ENCODE peak calls at places on chromosomes 1 and 21, in four cellular contexts. One of them, this sample, is unnamed.

GRCh38 chr1:237105826-237106225 is 63.8 kb downstream of the RYR2 start:
- DNase-seq in K562: no peak
- DNase-seq in SK-N-SH: no peak
- DNase-seq in HepG2: no peak
- DNase-seq in this sample: no peak

GRCh38 chr1:8428441-8428840 is 110.5 kb downstream of the SLC45A1 start:
- DNase-seq in K562: no peak
- DNase-seq in SK-N-SH: no peak
- DNase-seq in HepG2: no peak
- DNase-seq in this sample: no peak

GRCh38 chr1:42730988-42731387 is 9.0 kb downstream of the CLDN19 start:
- DNase-seq in K562: peak; percentile 51
- DNase-seq in SK-N-SH: peak; percentile 32
- DNase-seq in HepG2: no peak
- DNase-seq in this sample: peak; percentile 64

GRCh38 chr21:39048064-39048463 is 135.2 kb downstream of the PSMG1 start:
- DNase-seq in K562: no peak
- DNase-seq in SK-N-SH: peak; percentile 43
- DNase-seq in HepG2: peak; percentile 62
- DNase-seq in this sample: no peak

GRCh38 chr1:225848044-225848955 is 33.9 kb downstream of the TMEM63A start:
- DNase-seq in K562: peak; percentile 60
- DNase-seq in SK-N-SH: no peak
- DNase-seq in HepG2: no peak
- DNase-seq in this sample: no peak

GRCh38 chr1:98210064-98210463 is 289.2 kb upstream of the DPYD start:
- DNase-seq in K562: no peak
- DNase-seq in SK-N-SH: no peak
- DNase-seq in HepG2: peak; percentile 13
- DNase-seq in this sample: no peak

GRCh38 chr1:203304919-203305808 is at the start of gene BTG2:
- DNase-seq in K562: peak; percentile 99
- DNase-seq in SK-N-SH: peak; percentile 99
- DNase-seq in HepG2: peak; percentile 66
- DNase-seq in this sample: peak; percentile 66

GRCh38 chr1:112852934-112853333 is 103.1 kb downstream of the SLC16A1 start:
- DNase-seq in K562: no peak
- DNase-seq in SK-N-SH: no peak
- DNase-seq in HepG2: no peak
- DNase-seq in this sample: no peak

GRCh38 chr21:28454978-28455600 is 537.6 kb downstream of the LTN1 start:
- DNase-seq in K562: no peak
- DNase-seq in SK-N-SH: no peak
- DNase-seq in HepG2: no peak
- DNase-seq in this sample: no peak

GRCh38 chr1:233844697-233845096 is 59.8 kb upstream of the SLC35F3 start:
- DNase-seq in K562: no peak
- DNase-seq in SK-N-SH: no peak
- DNase-seq in HepG2: no peak
- DNase-seq in this sample: no peak

GRCh38 chr21:46118871-46119564 is 21.1 kb downstream of the COL6A2 start:
- DNase-seq in K562: no peak
- DNase-seq in SK-N-SH: peak; percentile 26
- DNase-seq in HepG2: no peak
- DNase-seq in this sample: no peak

GRCh38 chr21:25878334-25878733 is 143.6 kb downstream of the GABPA start:
- DNase-seq in K562: no peak
- DNase-seq in SK-N-SH: no peak
- DNase-seq in HepG2: no peak
- DNase-seq in this sample: no peak

GRCh38 chr1:162835157-162835899 is 25.6 kb downstream of the CCDC190 start:
- DNase-seq in K562: no peak
- DNase-seq in SK-N-SH: no peak
- DNase-seq in HepG2: no peak
- DNase-seq in this sample: no peak

GRCh38 chr1:98824724-98825123 is 163.2 kb downstream of the SNX7 start:
- DNase-seq in K562: no peak
- DNase-seq in SK-N-SH: no peak
- DNase-seq in HepG2: no peak
- DNase-seq in this sample: no peak

GRCh38 chr1:31111290-31111951 is 45.9 kb upstream of the PUM1 start:
- DNase-seq in K562: no peak
- DNase-seq in SK-N-SH: no peak
- DNase-seq in HepG2: no peak
- DNase-seq in this sample: no peak

GRCh38 chr1:203342192-203342940 is 8.6 kb downstream of the FMOD start:
- DNase-seq in K562: peak; percentile 87
- DNase-seq in SK-N-SH: peak; percentile 82
- DNase-seq in HepG2: peak; percentile 46
- DNase-seq in this sample: peak; percentile 31

GRCh38 chr1:171743014-171743870 is 1.4 kb upstream of the VAMP4 start:
- DNase-seq in K562: no peak
- DNase-seq in SK-N-SH: no peak
- DNase-seq in HepG2: no peak
- DNase-seq in this sample: no peak

GRCh38 chr21:39533545-39534226 is 79.1 kb upstream of the B3GALT5 start:
- DNase-seq in K562: no peak
- DNase-seq in SK-N-SH: no peak
- DNase-seq in HepG2: no peak
- DNase-seq in this sample: no peak

GRCh38 chr1:220880726-220881506 is 1.7 kb downstream of the HLX start:
- DNase-seq in K562: no peak
- DNase-seq in SK-N-SH: peak; percentile 22
- DNase-seq in HepG2: no peak
- DNase-seq in this sample: no peak

GRCh38 chr1:79220509-79220908 is 214.0 kb upstream of the ADGRL4 start:
- DNase-seq in K562: no peak
- DNase-seq in SK-N-SH: no peak
- DNase-seq in HepG2: no peak
- DNase-seq in this sample: no peak

DNA sequence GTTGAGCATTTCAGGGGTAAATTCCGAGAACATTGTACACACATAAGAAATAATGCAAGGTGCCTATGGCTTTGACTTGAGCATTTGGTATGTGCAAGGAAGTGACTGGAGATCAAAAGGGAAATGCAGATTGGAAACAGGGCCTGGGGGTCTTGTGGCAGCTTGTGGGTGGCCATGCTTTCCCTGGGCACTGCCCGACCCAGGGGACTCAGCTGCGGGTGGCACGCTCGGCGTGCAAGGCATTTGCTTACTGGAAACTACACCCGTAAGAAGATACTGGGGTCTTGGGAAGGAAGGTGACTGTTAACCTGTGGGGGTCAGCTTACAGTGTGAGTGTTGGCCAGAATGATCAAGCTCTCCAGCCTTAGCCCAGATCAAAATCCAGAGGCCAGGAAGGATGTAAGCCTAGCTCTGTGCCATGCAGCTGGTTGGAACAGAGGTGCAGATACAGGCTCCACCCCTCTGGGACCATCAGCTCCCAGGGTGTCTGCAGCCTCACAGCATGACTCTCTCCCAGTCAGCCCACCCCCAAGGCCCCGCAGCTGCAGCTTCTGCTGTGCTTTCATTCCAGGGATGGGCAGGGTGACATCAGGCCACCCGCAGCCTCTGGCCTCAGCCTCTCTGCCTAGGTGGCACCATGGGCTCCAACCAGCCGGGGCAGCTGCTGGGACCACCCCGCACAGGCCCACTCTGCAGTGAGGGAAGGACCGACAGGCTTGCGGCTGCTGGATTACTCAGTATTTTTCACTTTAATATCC is 55.1 kb downstream of the KIF26B start:
- DNase-seq in K562: no peak
- DNase-seq in SK-N-SH: peak; percentile 80
- DNase-seq in HepG2: no peak
- DNase-seq in this sample: no peak
- TF ChIP-seq ELF1 in K562: no peak
- TF ChIP-seq ELF1 in SK-N-SH: no peak
- TF ChIP-seq ELF1 in HepG2: no peak
- TF ChIP-seq ELF1 in this sample: no peak

GRCh38 chr1:28371011-28371378 is 1.5 kb downstream of the PHACTR4 start:
- DNase-seq in K562: no peak
- DNase-seq in SK-N-SH: no peak
- DNase-seq in HepG2: no peak
- DNase-seq in this sample: no peak
- H3K79me2 ChIP-seq in K562: peaks cover 61% of the 10 kb centered on the region
- H3K79me2 ChIP-seq in SK-N-SH: peaks cover 60% of the 10 kb centered on the region
- H3K79me2 ChIP-seq in HepG2: peaks cover 54% of the 10 kb centered on the region
- H3K79me2 ChIP-seq in this sample: peaks cover 57% of the 10 kb centered on the region

GRCh38 chr21:34020005-34020847 is 53.2 kb upstream of the MRPS6 start:
- DNase-seq in K562: no peak
- DNase-seq in SK-N-SH: no peak
- DNase-seq in HepG2: peak; percentile 19
- DNase-seq in this sample: no peak
- TF ChIP-seq ELF1 in K562: no peak
- TF ChIP-seq ELF1 in SK-N-SH: no peak
- TF ChIP-seq ELF1 in HepG2: no peak
- TF ChIP-seq ELF1 in this sample: no peak

DNA sequence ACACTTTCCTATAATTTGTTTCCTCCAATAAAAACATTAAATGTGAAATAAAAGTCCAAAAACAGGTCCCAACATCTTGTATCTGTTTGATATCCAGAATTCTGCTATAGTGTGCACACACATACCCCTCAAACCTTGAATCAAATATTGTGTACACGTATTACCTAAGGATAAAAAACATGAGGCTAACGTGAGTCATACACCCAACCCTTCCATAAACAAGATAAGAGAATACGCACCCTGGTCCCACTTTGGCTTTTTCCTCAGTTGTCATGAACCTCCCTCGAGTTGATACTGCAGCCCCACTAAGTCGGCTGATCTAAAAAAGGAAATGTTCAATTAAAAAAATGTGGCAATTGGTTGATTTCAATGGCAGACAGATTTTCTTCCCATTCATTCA is 5.2 kb downstream of the KHDC4 start:
- DNase-seq in K562: peak; percentile 33
- DNase-seq in SK-N-SH: no peak
- DNase-seq in HepG2: no peak
- DNase-seq in this sample: no peak
- H3K79me2 ChIP-seq in K562: peaks cover 69% of the 10 kb centered on the region
- H3K79me2 ChIP-seq in SK-N-SH: peaks cover 96% of the 10 kb centered on the region
- H3K79me2 ChIP-seq in HepG2: peaks cover 53% of the 10 kb centered on the region
- H3K79me2 ChIP-seq in this sample: peaks cover 97% of the 10 kb centered on the region

GRCh38 chr1:209621741-209622655 is 30.2 kb downstream of the LAMB3 start:
- DNase-seq in K562: no peak
- DNase-seq in SK-N-SH: no peak
- DNase-seq in HepG2: peak; percentile 20
- DNase-seq in this sample: no peak

GRCh38 chr1:209620484-209620879 is 31.7 kb downstream of the LAMB3 start:
- DNase-seq in K562: no peak
- DNase-seq in SK-N-SH: no peak
- DNase-seq in HepG2: no peak
- DNase-seq in this sample: no peak

GRCh38 chr1:209619696-209620483 is 32.3 kb downstream of the LAMB3 start:
- DNase-seq in K562: no peak
- DNase-seq in SK-N-SH: no peak
- DNase-seq in HepG2: no peak
- DNase-seq in this sample: no peak

GRCh38 chr1:209622841-209623829 is 29.1 kb downstream of the LAMB3 start:
- DNase-seq in K562: no peak
- DNase-seq in SK-N-SH: peak; percentile 54
- DNase-seq in HepG2: no peak
- DNase-seq in this sample: no peak

DNA sequence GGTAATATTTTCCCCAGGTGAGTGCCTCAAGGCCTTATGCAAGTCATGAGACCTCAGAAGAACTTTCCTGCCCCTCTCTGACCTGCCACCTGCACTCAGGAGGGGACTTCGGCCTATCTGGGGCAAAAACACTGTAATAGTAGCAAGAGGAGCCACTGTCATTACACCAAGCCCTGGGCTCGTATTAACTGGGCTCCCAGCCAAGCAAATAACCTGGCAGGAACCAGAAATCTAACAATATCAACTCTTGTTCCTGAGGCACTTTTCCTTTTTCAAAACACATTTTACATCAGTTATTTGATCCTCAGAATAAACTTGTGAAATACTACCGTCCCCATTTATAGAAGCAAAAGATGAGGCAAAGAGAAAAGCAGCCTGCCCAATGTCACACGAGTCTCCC is 30.9 kb downstream of the LAMB3 start:
- DNase-seq in K562: no peak
- DNase-seq in SK-N-SH: peak; percentile 47
- DNase-seq in HepG2: no peak
- DNase-seq in this sample: no peak
- TF ChIP-seq ELF1 in K562: no peak
- TF ChIP-seq ELF1 in SK-N-SH: no peak
- TF ChIP-seq ELF1 in HepG2: no peak
- TF ChIP-seq ELF1 in this sample: no peak

GRCh38 chr1:56557746-56558145 is 21.6 kb downstream of the PLPP3 start:
- DNase-seq in K562: no peak
- DNase-seq in SK-N-SH: no peak
- DNase-seq in HepG2: no peak
- DNase-seq in this sample: no peak

GRCh38 chr1:56551691-56552090 is 27.7 kb downstream of the PLPP3 start:
- DNase-seq in K562: no peak
- DNase-seq in SK-N-SH: no peak
- DNase-seq in HepG2: no peak
- DNase-seq in this sample: no peak

GRCh38 chr1:56561227-56562019 is 17.9 kb downstream of the PLPP3 start:
- DNase-seq in K562: no peak
- DNase-seq in SK-N-SH: no peak
- DNase-seq in HepG2: no peak
- DNase-seq in this sample: no peak

GRCh38 chr1:56550132-56550531 is 29.2 kb downstream of the PLPP3 start:
- DNase-seq in K562: no peak
- DNase-seq in SK-N-SH: no peak
- DNase-seq in HepG2: no peak
- DNase-seq in this sample: no peak

GRCh38 chr1:56555448-56555847 is 23.9 kb downstream of the PLPP3 start:
- DNase-seq in K562: no peak
- DNase-seq in SK-N-SH: no peak
- DNase-seq in HepG2: no peak
- DNase-seq in this sample: no peak
- H3K79me2 ChIP-seq in K562: no peaks in the 10 kb centered on the region
- H3K79me2 ChIP-seq in SK-N-SH: peaks cover 22% of the 10 kb centered on the region
- H3K79me2 ChIP-seq in HepG2: peaks cover 94% of the 10 kb centered on the region
- H3K79me2 ChIP-seq in this sample: no peaks in the 10 kb centered on the region

GRCh38 chr1:115952547-115952946 is 23.8 kb upstream of the SLC22A15 start:
- DNase-seq in K562: no peak
- DNase-seq in SK-N-SH: no peak
- DNase-seq in HepG2: no peak
- DNase-seq in this sample: no peak
- TF ChIP-seq ELF1 in K562: no peak
- TF ChIP-seq ELF1 in SK-N-SH: no peak
- TF ChIP-seq ELF1 in HepG2: no peak
- TF ChIP-seq ELF1 in this sample: no peak

DNA sequence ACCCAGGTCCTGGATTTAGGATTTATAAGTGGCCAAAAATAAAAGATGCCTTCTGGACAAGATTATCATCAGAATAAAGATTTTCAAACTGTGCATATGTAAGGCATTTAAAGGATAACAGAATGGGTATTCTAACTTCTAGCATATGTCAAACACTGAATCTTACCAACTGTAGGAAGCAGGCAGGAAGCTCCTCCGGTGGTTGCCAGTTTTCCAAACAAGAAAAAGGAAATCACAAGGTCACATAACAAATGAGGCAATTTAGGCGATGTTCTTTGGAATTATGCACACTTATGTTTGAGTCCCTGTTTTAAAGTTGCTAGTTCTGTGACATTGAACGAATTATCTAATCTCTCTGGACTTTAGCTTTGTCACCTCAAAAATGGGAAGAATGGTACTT is 48.9 kb downstream of the ATP6V1G3 start:
- DNase-seq in K562: no peak
- DNase-seq in SK-N-SH: no peak
- DNase-seq in HepG2: no peak
- DNase-seq in this sample: no peak
- H3K79me2 ChIP-seq in K562: no peaks in the 10 kb centered on the region
- H3K79me2 ChIP-seq in SK-N-SH: no peaks in the 10 kb centered on the region
- H3K79me2 ChIP-seq in HepG2: no peaks in the 10 kb centered on the region
- H3K79me2 ChIP-seq in this sample: no peaks in the 10 kb centered on the region